ENCODE peak calls at places on chromosomes 11 and 22, in five cellular contexts. L is Peyer's patch, M is GM13977, E is A549, R is brain microvascular endothelial cell. W is an unnamed sample.
A peak's percentile ranks its signal among the peaks of the same experiment; 100 is the strongest.

GRCh38 chr22:23431337-23432072 is 148.6 kb downstream of the IGLL1 start:
- DNase-seq in L (no peak), M (no peak), E (peak; percentile 28), R (peak; percentile 40), W (peak; percentile 11)

GRCh38 chr11:109223441-109223840 is 198.5 kb upstream of the C11orf87 start:
- DNase-seq in L (no peak), M (no peak), E (no peak), R (no peak), W (no peak)

GRCh38 chr22:29766632-29767288 is at the start of gene ZMAT5:
- DNase-seq in L (peak; percentile 94), M (peak; percentile 96), E (peak; percentile 94), R (peak; percentile 96), W (peak; percentile 96)

GRCh38 chr11:67211656-67212436 is 54.4 kb upstream of the GRK2 start:
- DNase-seq in L (no peak), M (no peak), E (no peak), R (no peak), W (no peak)

GRCh38 chr11:61126266-61126665 is 24.0 kb downstream of the CD5 start:
- DNase-seq in L (no peak), M (no peak), E (no peak), R (no peak), W (no peak)

GRCh38 chr11:69460540-69461257 is 20.8 kb upstream of the LINC01488 start:
- DNase-seq in L (no peak), M (no peak), E (peak; percentile 22), R (peak; percentile 66), W (peak; percentile 30)

GRCh38 chr22:35872451-35872850 is 154.8 kb downstream of the APOL5 start:
- DNase-seq in L (no peak), M (no peak), E (no peak), R (no peak), W (no peak)

GRCh38 chr11:118374729-118375128 is 15.3 kb downstream of the UBE4A start:
- DNase-seq in L (no peak), M (no peak), E (no peak), R (no peak), W (no peak)